ENCODE peak calls at places on chromosomes 4 and X, in five cellular contexts. D, J, K, R and Z are unnamed samples.
A peak's percentile ranks its signal among the peaks of the same experiment; 100 is the strongest.

GRCh38 chr4:7195546-7196282 is 3.4 kb downstream of the SORCS2 start:
- DNase-seq in J (no peak), R (no peak), D (no peak), K (peak; percentile 16), Z (no peak)

GRCh38 chr4:110621328-110621812 is 1.5 kb downstream of the PITX2 start:
- DNase-seq in J (no peak), D (no peak), R (no peak), K (no peak), Z (peak; percentile 60)

GRCh38 chr4:165600959-165601674 is 222.3 kb downstream of the CPE start:
- DNase-seq in J (no peak), R (no peak), K (no peak), D (no peak), Z (no peak)

GRCh38 chr4:169160825-169161224 is 109.9 kb downstream of the SH3RF1 start:
- DNase-seq in J (no peak), R (no peak), D (no peak), K (no peak), Z (peak; percentile 24)

GRCh38 chr4:33425916-33426315 is 2705.7 kb downstream of the PCDH7 start:
- DNase-seq in J (no peak), D (no peak), R (no peak), K (no peak), Z (no peak)

GRCh38 chr4:7842384-7843279 is 97.0 kb downstream of the AFAP1 start:
- DNase-seq in J (no peak), K (no peak), D (no peak), R (peak; percentile 94), Z (peak; percentile 99)

GRCh38 chr4:21596521-21596920 is 352.1 kb downstream of the KCNIP4 start:
- DNase-seq in R (no peak), J (no peak), D (no peak), K (no peak), Z (no peak)

GRCh38 chrX:118904664-118905063 is 69.8 kb upstream of the LONRF3 start:
- DNase-seq in J (no peak), K (no peak), D (no peak), R (no peak), Z (no peak)

GRCh38 chrX:105765691-105766090 is 56.6 kb upstream of the NRK start:
- DNase-seq in J (no peak), K (no peak), R (no peak), D (no peak), Z (peak; percentile 7)

GRCh38 chr4:38846015-38846414 is 10.6 kb downstream of the TLR6 start:
- DNase-seq in D (no peak), J (no peak), R (no peak), K (no peak), Z (no peak)

GRCh38 chr4:169270810-169271691 is at the start of gene SH3RF1:
- DNase-seq in K (peak; percentile 69), J (peak; percentile 83), D (peak; percentile 76), R (peak; percentile 90), Z (peak; percentile 90)

GRCh38 chr4:74292111-74292870 is 16.0 kb upstream of the EPGN start:
- DNase-seq in K (no peak), R (no peak), D (no peak), J (no peak), Z (no peak)

GRCh38 chr4:98566491-98567008 is 91.9 kb downstream of the TSPAN5 start:
- DNase-seq in R (no peak), D (no peak), J (no peak), K (no peak), Z (peak; percentile 62)
- H2BK12ac ChIP-seq in R (no peak overlapping the region), D (no peak overlapping the region), J (peak overlapping the region; percentile 64), K (no peak overlapping the region), Z (peak overlapping the region; percentile 65)

GRCh38 chr4:88587285-88587684 is 5.0 kb upstream of the HERC3 start:
- DNase-seq in R (no peak), D (no peak), J (no peak), K (no peak), Z (no peak)

GRCh38 chr4:88597970-88598369 is 5.7 kb downstream of the HERC3 start:
- DNase-seq in D (no peak), J (no peak), R (no peak), K (no peak), Z (no peak)

GRCh38 chr4:88591787-88592599 is at the start of gene HERC3:
- DNase-seq in R (peak; percentile 96), K (peak; percentile 90), D (peak; percentile 86), J (peak; percentile 96), Z (peak; percentile 91)

GRCh38 chr4:88592600-88593448 is 544 bp downstream of the HERC3 start:
- DNase-seq in K (peak; percentile 68), R (peak; percentile 88), D (peak; percentile 54), J (peak; percentile 80), Z (peak; percentile 80)
- H2AK5ac ChIP-seq in K (no peak overlapping the region), R (no peak overlapping the region), D (no peak overlapping the region), J (no peak overlapping the region), Z (no peak overlapping the region)

DNA sequence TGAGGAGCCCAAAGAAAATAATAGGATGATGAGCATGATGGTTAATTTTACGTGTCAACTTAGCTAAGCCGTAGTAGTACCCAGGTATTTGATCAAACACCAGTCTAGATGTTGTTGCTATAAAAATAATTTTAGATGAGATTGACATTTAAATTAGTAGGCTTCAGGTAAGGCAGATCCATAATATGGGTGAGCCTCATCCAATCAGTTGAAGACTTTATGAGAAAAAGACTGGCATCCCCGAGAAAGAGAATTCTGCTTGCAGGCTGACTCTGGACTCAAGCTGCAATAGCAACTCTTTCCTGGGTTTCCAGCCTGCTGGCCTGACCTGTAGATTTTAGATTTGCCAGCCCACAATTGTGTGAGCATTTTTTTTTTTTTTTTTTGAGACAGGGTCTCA is 192.8 kb upstream of the LNX1 start:
- DNase-seq in D (no peak), R (no peak), K (no peak), J (no peak), Z (no peak)
- H2BK120ac ChIP-seq in D (no peak overlapping the region), R (no peak overlapping the region), K (no peak overlapping the region), J (no peak overlapping the region), Z (peak overlapping the region; percentile 22)

DNA sequence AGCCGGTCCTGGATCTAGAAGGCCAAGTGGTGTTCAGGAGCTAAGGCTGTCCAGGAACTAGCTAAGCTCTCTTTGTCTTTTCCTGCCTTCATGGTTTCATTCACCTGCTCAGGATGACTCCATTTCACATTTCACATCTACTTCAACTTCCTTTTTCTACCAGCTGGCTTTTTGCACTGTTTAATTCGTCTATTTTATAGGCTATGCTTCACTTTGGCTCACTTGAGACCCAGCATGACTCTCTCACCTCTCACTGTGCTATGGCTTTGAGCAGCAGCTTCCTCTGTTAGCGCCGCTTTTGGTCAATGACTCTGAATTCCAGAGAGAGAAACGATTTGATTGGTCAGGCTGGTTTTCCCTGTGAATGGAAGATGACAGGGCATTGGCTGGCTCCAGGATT is 213.5 kb upstream of the CLNK start:
- DNase-seq in R (no peak), J (no peak), D (no peak), K (no peak), Z (no peak)
- H2BK12ac ChIP-seq in R (no peak overlapping the region), J (no peak overlapping the region), D (no peak overlapping the region), K (no peak overlapping the region), Z (no peak overlapping the region)